ENCODE peak calls at places on chromosomes 7 and 10, in five cellular contexts. M is PC-9, J is SK-N-SH, Z is K562, D is hepatocyte. V is an unnamed sample. For H3K79me2, the result is how much of the 10 kb centered on the place peaks cover.

GRCh38 chr7:68185641-68186040 is 1189.0 kb downstream of the TYW1 start:
- DNase-seq in Z (no peak), M (no peak), D (no peak), J (peak), V (no peak)

GRCh38 chr7:157004839-157005455 is 5.5 kb downstream of the MNX1 start:
- DNase-seq in Z (no peak), M (no peak), J (peak), D (no peak), V (no peak)

GRCh38 chr7:105723582-105723981 is 142.3 kb upstream of the EFCAB10 start:
- DNase-seq in J (no peak), M (no peak), Z (no peak), D (no peak), V (no peak)

GRCh38 chr10:63866747-63867140 is 345.5 kb downstream of the REEP3 start:
- DNase-seq in M (no peak), Z (peak), D (peak), J (peak), V (no peak)

GRCh38 chr7:80851896-80852476 is 66.9 kb downstream of the SEMA3C start:
- DNase-seq in D (peak), J (no peak), Z (no peak), M (peak), V (no peak)

GRCh38 chr7:126819197-126819484 is 433.6 kb downstream of the GRM8 start:
- DNase-seq in D (no peak), J (no peak), M (no peak), Z (no peak), V (no peak)

GRCh38 chr7:127207246-127207645 is 45.5 kb downstream of the GRM8 start:
- DNase-seq in J (no peak), Z (no peak), D (no peak), M (no peak), V (no peak)

GRCh38 chr7:44757739-44758138 is 9.1 kb downstream of the ZMIZ2 start:
- DNase-seq in Z (no peak), D (no peak), J (no peak), M (no peak), V (no peak)

GRCh38 chr10:28879875-28880381 is 202.6 kb downstream of the BAMBI start:
- DNase-seq in Z (no peak), J (no peak), M (no peak), D (no peak), V (no peak)

DNA sequence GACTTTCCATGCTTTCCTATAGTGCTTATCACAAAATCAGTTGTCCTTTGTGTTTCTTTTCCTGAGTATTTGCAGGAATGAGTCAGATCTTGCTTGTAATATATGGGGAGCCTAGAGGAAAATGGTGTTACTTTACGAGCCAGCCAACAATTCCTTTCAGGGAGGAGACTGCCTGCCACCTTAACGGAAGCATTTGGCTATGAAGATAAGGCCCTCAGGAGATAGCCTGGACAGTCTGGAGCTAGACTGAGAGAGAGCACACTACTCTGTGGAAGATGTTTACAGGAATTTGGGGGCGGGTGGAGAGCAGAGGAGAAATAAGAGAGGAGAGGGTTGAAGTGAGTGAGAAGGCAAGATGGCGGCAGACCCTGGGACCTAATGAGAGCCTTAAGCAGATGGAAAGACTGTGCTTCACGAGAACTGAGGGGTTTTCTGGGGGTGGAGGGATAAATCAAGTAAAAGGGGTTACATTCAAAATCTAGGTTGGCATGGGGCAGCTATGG is 126.3 kb downstream of the SNX10 start:
- DNase-seq in D (no peak), J (no peak), Z (peak), M (no peak), V (no peak)
- H3K79me2 ChIP-seq in D (under half), J (under half), Z (under half), M (under half), V (under half)

DNA sequence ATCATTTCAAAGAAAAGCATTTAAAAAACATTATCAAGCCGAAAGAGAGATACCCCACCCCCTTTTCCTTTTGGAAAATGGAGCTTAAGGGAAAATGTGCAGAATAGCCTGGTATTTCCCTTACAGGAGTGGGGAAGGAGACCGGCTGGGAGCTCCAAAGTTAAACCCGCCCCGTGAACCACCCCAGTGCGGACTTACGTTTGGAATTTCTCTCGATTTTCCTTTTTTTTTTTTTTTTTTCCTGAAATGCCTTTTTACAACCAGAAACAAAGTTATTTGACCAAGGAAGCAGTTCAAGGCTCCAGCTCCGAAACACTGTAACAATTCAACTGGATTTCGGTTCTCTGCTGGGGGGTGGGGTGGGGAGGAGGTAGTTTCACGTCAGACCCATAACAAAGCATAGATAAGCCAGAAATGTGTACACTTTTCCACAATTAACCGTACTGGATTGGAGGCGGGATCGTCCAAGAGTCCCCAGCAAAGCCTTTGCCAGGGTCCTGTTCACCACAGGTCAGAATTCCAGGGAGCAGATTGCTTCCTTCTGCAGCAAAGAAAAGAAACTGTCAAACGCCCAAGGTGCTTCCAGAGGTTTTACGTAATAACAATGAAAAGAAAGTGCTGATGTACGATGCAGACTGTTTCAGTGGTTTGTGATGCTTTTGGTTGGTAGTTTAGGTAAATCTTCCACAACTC is 6.7 kb downstream of the SKIDA1 start:
- DNase-seq in Z (no peak), D (peak), J (no peak), M (no peak), V (no peak)
- H3K79me2 ChIP-seq in Z (under half), D (half or more), J (under half), M (under half), V (under half)

DNA sequence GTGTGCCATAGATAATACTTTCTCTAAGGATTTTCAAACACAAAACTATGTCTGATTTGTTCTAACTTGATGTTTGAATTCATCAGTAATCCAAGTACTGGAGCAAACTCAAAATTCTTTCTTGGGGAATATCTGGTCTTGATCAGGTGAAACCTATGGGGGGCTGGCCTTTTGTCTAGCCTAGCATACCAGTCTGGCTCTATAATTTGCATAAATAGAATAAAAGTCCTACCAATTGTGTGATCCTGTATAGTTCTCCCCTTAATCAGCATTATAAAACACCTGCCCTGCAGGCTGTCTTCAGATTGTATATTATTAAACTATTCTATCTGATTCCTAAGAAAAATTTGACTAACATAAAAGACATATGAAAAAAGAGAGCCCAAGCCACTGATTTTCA is 233.8 kb upstream of the LRRN3 start:
- DNase-seq in Z (no peak), D (no peak), M (no peak), J (no peak), V (no peak)
- H3K79me2 ChIP-seq in Z (under half), D (under half), M (under half), J (under half), V (under half)

DNA sequence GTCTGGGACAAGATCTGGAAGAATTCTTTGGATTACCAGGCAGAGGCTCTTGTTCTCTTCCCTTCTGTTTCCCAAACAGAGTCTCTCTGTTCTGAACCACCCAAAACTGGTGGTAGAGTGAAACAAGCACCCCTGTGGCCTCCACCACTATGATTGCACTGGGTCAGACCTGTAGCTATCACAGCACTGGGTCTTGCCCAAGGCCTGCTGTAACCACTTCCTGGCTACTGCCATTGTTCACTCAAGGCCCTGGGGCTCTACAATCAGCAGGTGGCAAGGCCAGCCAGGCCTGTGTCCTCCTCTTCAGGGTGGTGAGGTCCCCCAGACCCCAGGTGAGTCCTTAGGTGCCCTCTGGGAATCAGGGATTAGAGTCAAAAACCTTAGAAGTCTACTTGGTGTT is 4.1 kb upstream of the LRRC17 start:
- DNase-seq in J (no peak), Z (no peak), D (no peak), M (no peak), V (no peak)
- H3K79me2 ChIP-seq in J (under half), Z (under half), D (under half), M (under half), V (under half)

DNA sequence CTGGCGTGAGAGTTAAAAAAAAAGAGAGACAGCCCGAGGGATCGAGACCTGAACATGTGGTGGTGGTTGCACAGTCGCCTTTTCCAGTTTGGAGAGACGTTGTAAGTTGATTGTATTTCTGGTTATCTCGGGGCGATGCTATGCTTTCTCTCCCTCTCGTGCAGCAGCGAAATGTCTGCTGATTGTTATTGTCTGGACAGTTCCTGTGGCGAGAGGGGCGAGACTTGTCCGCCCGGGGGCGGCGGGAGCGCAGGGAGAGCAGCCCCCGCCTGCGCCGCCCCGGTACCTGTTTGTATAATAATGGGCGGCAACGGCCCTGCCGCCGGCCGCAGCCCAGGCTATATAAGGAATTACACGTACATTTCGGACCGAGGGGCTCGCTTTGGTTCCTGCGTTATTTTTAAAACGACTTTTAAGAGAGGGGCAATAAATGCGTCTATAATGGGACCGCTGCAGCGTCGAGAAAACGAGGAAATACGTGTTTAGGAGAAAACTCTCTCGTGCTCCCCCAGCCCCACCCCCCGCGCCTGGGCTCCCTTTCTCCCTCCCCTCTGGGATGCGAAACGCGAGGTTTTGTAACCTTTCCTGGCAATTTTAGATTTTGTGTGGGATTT is 1.7 kb downstream of the ZEB1 start:
- DNase-seq in D (peak), J (peak), Z (peak), M (no peak), V (peak)
- H3K79me2 ChIP-seq in D (half or more), J (half or more), Z (under half), M (under half), V (half or more)

DNA sequence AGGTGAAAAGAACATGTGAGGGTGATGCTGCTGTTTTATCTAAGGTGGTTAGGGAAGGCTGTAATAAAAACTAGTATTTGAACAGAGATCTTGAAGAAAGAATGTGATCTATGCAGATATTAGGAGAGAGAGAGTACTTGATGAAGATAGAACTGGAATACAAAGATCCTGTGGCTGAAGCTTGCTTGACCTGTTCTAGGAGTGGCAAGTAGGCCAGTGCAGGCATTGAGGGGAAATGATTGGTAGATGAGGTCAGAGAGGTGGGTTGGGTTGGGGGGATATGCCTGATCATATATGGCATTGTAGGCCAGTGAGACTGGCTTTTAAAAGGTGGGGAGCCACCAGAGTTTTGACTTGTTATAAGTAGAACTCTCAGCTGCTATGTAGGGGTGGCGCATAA is 8.0 kb downstream of the CCSER2 start:
- DNase-seq in Z (no peak), M (peak), J (no peak), D (no peak), V (no peak)
- H3K79me2 ChIP-seq in Z (under half), M (half or more), J (half or more), D (half or more), V (half or more)

DNA sequence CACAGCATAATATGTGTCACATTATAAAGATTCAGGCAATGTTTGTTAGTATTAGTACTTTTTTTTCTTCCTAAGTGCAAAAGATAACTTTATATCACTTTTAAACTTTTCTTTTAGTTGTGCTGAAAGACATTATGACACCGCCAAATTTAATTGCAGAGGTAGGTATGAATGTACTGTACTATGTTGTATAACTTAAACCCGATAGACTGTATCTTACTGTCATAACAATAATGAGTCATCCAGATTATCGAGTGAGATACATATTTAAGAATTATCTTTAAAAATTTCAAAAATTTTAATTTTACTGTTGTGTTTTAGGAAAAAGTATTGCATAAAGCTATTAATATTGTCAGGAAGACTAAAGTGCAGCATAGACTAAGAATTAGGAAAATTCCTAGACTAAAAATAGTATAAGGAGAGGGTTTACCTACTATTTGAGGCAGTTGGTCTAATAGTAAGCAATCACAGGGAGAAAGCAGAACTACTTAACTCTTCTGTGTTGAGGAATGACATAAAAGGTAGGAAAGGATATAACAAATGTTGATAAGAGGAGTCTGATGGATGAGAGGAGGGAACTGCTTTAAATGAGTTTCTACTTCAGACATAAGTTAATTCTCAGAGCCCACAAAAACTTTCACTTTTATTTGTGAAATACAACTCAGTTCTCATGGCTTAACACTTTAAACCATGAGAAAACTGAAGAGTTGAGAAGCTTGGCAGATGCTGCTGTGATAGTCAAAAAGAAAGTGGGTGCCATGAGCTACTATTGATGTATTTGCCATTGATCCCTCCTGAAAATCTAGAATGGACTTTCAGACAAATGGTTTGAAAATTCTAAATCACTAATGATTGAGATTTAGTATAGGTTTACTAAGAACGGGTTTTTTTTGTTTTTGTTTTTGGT is 67.8 kb downstream of the PTEN start:
- DNase-seq in J (no peak), M (no peak), Z (no peak), D (no peak), V (no peak)
- H3K79me2 ChIP-seq in J (half or more), M (under half), Z (under half), D (half or more), V (half or more)

GRCh38 chr10:102227050-102227449 is 951 bp downstream of the ELOVL3 start:
- DNase-seq in Z (no peak), J (no peak), M (peak), D (no peak), V (no peak)

GRCh38 chr10:102225646-102226541 is at the start of gene ELOVL3:
- DNase-seq in Z (peak), D (peak), M (peak), J (peak), V (peak)

GRCh38 chr10:102229810-102230263 is 3.7 kb downstream of the ELOVL3 start:
- DNase-seq in Z (peak), J (peak), M (peak), D (peak), V (peak)

GRCh38 chr10:102222798-102223197 is 3.3 kb upstream of the ELOVL3 start:
- DNase-seq in Z (no peak), D (no peak), J (no peak), M (no peak), V (no peak)

DNA sequence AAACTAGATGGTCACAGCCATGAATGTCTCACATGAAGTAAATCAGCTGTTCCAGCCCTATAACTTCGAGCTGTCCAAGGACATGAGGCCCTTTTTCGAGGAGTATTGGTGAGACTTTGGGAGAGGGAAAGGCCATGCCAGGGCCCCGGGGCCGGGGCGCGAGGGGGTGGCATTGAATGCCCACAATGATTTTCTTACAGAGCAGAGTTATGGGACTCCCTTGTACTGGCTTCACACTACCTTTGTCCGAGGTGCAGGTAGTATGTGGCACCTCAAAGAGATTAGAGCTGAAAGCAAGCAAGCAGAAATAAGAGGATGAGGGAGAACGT is 407 bp downstream of the ELOVL3 start:
- DNase-seq in D (no peak), M (no peak), J (no peak), Z (no peak), V (no peak)
- H3K79me2 ChIP-seq in D (under half), M (under half), J (under half), Z (under half), V (under half)

DNA sequence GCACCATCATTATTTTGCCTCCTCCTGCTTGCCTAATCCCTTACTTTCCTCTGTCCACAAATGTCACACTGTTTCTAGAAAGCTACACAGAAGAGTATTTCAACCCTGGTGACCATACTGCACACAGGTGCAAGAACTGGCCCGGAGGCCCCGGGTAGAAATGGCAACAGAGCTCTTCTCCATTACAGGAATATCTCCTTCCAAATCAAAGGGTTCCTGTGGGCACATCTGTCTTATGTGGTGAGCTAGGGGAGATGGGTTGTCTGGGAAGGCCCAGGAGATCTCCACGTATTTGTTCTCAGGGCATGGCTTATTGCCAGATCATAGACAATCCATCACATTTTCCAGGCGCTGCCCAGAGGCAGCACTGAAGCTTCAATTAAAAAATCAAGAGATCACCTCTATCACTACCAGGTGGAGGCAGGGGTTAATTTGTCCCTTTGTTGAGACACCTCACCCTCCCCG is 5.3 kb upstream of the HOXA11 start:
- DNase-seq in J (no peak), D (no peak), M (no peak), Z (no peak), V (no peak)
- H3K79me2 ChIP-seq in J (under half), D (half or more), M (under half), Z (under half), V (under half)